ENCODE peak calls at places on chromosomes 5 and 9, in seven cellular contexts. X is RWPE1, Y is activated B cell treated with CpG ODN at 0.5 μM for 24 hours, V is MM.1S, L is tibial nerve, U is GM13977, K is tibial artery. F is an unnamed sample.

GRCh38 chr9:28267351-28267750 is 694.1 kb upstream of the C9orf72 start:
- DNase-seq in X (no peak), Y (no peak), V (no peak), L (no peak), U (no peak), K (no peak), F (no peak)

GRCh38 chr9:115595951-115596742 is 478.2 kb upstream of the TNC start:
- DNase-seq in X (no peak), Y (no peak), V (no peak), L (no peak), U (no peak), K (no peak), F (no peak)

GRCh38 chr9:87087197-87087596 is 139.9 kb upstream of the GAS1 start:
- DNase-seq in X (no peak), Y (no peak), V (no peak), L (no peak), U (no peak), K (no peak), F (no peak)

GRCh38 chr5:141951341-141951781 is 6.6 kb downstream of the PCDH12 start:
- DNase-seq in X (peak), Y (no peak), V (no peak), L (no peak), U (peak), K (no peak), F (no peak)

GRCh38 chr5:170292509-170292908 is 5.1 kb downstream of the LCP2 start:
- DNase-seq in X (no peak), Y (no peak), V (no peak), L (no peak), U (no peak), K (no peak), F (no peak)

GRCh38 chr5:68398146-68398812 is 182.7 kb downstream of the PIK3R1 start:
- DNase-seq in X (no peak), Y (no peak), V (no peak), L (no peak), U (no peak), K (no peak), F (no peak)

GRCh38 chr9:86706391-86706790 is 240.9 kb downstream of the GAS1 start:
- DNase-seq in X (no peak), Y (no peak), V (no peak), L (no peak), U (no peak), K (no peak), F (no peak)

GRCh38 chr5:140118294-140118936 is 4.5 kb downstream of the PURA start:
- DNase-seq in X (no peak), Y (no peak), V (no peak), L (no peak), U (no peak), K (no peak), F (no peak)

GRCh38 chr5:142862585-142862984 is 92.4 kb downstream of the ARHGAP26 start:
- DNase-seq in X (no peak), Y (no peak), V (no peak), L (no peak), U (no peak), K (no peak), F (no peak)

GRCh38 chr5:107869459-107870115 is 198.8 kb upstream of the EFNA5 start:
- DNase-seq in X (peak), Y (no peak), V (no peak), L (no peak), U (no peak), K (no peak), F (no peak)

GRCh38 chr9:130433947-130434262 is 10.9 kb upstream of the ASS1 start:
- DNase-seq in X (no peak), Y (no peak), V (no peak), L (no peak), U (no peak), K (no peak), F (no peak)

GRCh38 chr9:130431536-130432303 is 13.0 kb upstream of the ASS1 start:
- DNase-seq in X (no peak), Y (no peak), V (no peak), L (no peak), U (no peak), K (no peak), F (no peak)

GRCh38 chr9:130432796-130433167 is 12.0 kb upstream of the ASS1 start:
- DNase-seq in X (no peak), Y (no peak), V (no peak), L (no peak), U (no peak), K (no peak), F (no peak)

GRCh38 chr9:130432362-130432761 is 12.4 kb upstream of the ASS1 start:
- DNase-seq in X (no peak), Y (no peak), V (no peak), L (no peak), U (no peak), K (no peak), F (no peak)

GRCh38 chr9:130433168-130433946 is 11.4 kb upstream of the ASS1 start:
- DNase-seq in X (peak), Y (peak), V (no peak), L (no peak), U (peak), K (no peak), F (no peak)
- TF ChIP-seq CTCF in X (peak), Y (no peak), V (no peak), L (peak), U (peak), K (peak), F (peak)

DNA sequence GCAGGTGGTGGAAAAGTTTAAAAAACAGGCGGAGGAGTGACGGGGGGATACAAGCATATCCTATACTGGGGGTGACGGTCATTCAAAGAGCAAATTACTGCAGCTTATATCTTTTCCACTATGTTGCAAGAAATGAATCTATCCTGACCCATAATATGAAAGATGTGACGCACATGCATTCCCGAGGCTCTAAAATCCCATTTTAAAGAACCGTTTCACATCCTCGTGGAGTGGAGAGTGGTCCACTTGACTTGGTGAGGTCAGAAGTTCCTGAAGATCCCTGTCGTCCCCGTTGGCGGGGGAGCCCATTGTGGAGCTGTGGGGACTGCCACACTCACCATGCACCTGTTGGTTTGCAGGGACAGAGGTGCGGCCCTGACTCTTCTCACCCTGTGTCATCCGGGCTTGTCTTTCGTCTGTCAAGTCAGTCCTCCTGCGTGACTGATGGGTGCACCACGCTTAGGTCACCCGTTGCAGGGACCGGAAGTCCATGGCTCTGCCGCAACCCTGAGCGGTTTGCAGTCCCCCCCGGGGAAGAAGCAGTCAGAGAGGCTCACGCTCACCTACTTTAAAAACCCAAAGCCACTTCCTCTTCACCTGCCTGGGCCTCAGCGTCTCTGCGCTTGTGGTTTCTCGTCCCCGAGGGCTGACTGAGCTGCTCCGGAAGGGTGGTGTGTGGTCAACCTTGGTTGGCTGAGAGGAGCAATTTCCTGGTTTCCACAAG is 53.0 kb downstream of the USP20 start:
- DNase-seq in X (no peak), Y (peak), V (peak), L (no peak), U (peak), K (no peak), F (no peak)
- TF ChIP-seq CTCF in X (no peak), Y (no peak), V (no peak), L (no peak), U (no peak), K (no peak), F (no peak)

DNA sequence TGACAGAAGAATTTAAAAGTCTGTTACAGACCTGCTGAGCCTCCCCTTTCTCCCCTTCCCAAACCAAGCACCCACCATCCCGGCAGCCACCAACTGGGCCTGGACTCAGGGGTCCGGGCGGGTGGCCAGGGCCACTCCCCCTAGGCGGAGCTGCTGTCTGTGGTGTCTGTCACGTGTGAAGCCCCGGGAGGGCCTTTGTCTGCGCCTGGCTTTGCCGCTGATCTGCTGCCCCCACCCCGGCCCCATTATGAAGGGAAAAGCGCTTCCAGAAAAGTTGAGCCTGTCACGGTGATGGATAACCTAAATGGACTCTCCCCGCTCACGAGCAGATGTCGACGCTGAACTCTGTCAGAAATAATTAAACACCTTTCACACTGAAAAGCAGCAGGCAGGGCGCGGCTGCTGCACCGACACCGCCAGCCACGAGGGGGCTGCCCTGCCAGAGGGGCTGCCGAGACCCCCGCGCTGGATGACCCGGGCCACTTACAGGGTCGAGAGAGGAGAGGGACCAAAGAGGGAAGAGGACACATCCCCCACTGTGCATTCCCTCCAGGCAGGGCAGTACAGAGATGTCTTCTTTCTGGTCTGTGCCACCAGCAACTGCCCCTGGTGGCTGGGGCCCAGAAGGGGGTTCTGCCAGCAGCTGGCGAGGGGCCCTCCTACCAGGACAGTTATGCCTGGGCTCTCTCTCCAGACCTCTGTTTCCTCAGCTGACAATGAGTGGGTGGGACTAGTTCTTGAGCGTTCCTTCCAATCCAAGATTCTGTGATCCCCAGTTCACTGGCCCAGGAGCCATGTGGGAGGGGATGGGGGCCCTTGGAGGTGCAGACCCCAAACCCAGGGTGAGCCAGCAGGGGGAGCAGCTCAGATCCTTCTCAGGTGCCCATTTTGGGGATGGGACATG is 36.0 kb upstream of the BARHL1 start:
- DNase-seq in X (peak), Y (no peak), V (no peak), L (no peak), U (no peak), K (no peak), F (no peak)
- TF ChIP-seq CTCF in X (peak), Y (no peak), V (peak), L (no peak), U (peak), K (no peak), F (peak)

GRCh38 chr9:22528485-22528884 is 81.9 kb downstream of the DMRTA1 start:
- DNase-seq in X (no peak), Y (no peak), V (peak), L (no peak), U (no peak), K (no peak), F (no peak)
- TF ChIP-seq CTCF in X (peak), Y (no peak), V (peak), L (peak), U (no peak), K (no peak), F (peak)

DNA sequence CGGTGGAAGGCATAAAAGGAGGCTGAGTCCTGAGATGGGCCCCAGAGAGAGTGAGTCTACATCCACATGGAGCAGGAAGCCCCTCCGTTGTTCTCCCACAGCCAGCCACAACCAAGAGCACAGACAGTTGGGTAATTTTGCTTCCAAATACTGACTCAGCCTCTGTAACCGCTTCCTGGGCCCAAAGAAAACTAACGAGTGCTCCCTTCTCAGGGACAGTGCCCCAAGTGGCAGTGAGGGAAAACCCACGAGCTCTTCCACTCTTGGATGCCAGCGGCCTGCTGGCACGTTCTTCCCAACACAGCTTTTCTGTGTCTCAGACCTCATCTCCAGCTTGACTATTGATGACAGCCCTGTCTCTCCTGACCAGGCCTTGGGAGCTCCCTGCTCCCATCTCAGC is 207.6 kb downstream of the FSTL4 start:
- DNase-seq in X (no peak), Y (no peak), V (no peak), L (no peak), U (no peak), K (no peak), F (no peak)
- TF ChIP-seq CTCF in X (no peak), Y (no peak), V (no peak), L (no peak), U (no peak), K (no peak), F (peak)

F was measured in type B pancreatic cell.